ENCODE peak calls at places on chromosomes 12 and 14, in four cellular contexts. A, H, D and R are unnamed samples.

GRCh38 chr14:99215277-99215676 is 56.7 kb downstream of the BCL11B start:
- DNase-seq in H (peak; percentile 74), D (peak; percentile 43), A (no peak), R (no peak)

GRCh38 chr14:101174980-101175606 is 271.6 kb upstream of the RTL1 start:
- DNase-seq in D (no peak), A (no peak), H (no peak), R (no peak)

GRCh38 chr14:103548463-103549351 is 13.8 kb downstream of the BAG5 start:
- DNase-seq in D (no peak), H (no peak), A (no peak), R (no peak)

GRCh38 chr14:100692859-100693558 is 33.7 kb upstream of the DLK1 start:
- DNase-seq in H (peak; percentile 62), D (peak; percentile 98), A (peak; percentile 87), R (no peak)

GRCh38 chr12:80222261-80222660 is 122.9 kb downstream of the OTOGL start:
- DNase-seq in D (no peak), H (no peak), A (peak; percentile 90), R (no peak)

GRCh38 chr12:100789146-100789545 is 5.4 kb upstream of the ANO4 start:
- DNase-seq in D (peak; percentile 39), H (no peak), A (no peak), R (no peak)

GRCh38 chr12:103908877-103909276 is 21.3 kb upstream of the HSP90B1 start:
- DNase-seq in H (no peak), A (no peak), D (no peak), R (no peak)

GRCh38 chr12:7108928-7109920 is at the start of gene C1RL:
- DNase-seq in A (peak; percentile 74), H (peak; percentile 92), D (peak; percentile 75), R (peak; percentile 84)

GRCh38 chr14:31025335-31026075 is at the start of gene AP4S1:
- DNase-seq in D (peak; percentile 20), H (peak; percentile 65), A (peak; percentile 37), R (peak; percentile 69)

GRCh38 chr14:101808020-101808641 is 46.6 kb downstream of the PPP2R5C start:
- DNase-seq in H (peak; percentile 18), A (no peak), D (no peak), R (peak; percentile 83)

GRCh38 chr12:110256780-110257431 is 24.1 kb upstream of the ATP2A2 start:
- DNase-seq in D (no peak), A (no peak), H (no peak), R (no peak)

GRCh38 chr14:40417777-40418401 is 985.7 kb upstream of the FBXO33 start:
- DNase-seq in A (no peak), H (peak; percentile 68), D (no peak), R (peak; percentile 71)

DNA sequence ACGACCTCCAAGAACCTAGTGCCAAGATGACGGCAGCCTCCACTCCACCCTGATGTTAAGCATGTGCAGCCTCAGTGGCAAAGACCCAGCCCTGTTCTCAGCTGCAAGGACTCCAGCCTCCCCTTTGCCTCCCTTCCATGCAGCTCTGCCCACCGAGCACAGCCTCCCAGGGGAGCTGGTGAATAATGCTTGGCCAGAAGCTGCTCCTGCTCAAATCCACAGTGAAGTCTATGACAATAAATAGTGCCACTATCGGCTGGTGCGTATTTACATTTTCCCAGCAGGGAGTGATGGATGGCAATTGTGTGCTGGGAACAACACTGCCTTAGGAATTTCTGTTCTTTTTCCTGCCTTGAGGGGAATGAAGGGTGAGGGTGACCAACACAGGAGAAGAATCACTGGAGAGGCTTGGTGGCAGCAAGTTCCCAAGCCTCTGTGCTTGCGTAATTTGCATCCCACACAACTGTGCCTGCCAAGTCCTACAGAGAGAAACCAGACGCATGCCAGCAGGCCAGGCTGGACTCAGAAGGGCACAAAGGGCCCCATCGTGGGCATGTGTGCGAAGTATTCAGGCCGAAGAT is 29.9 kb upstream of the TC2N start:
- DNase-seq in H (no peak), D (peak; percentile 17), A (peak; percentile 33), R (no peak)
- H3K27ac ChIP-seq in H (no peak overlapping the region), D (no peak overlapping the region), A (no peak overlapping the region), R (no peak overlapping the region)

GRCh38 chr12:30457621-30458289 is 237.9 kb downstream of the IPO8 start:
- DNase-seq in D (peak; percentile 71), A (peak; percentile 75), H (peak; percentile 71), R (peak; percentile 36)
- TF ChIP-seq CTCF in D (peak; percentile 51), A (peak; percentile 23), H (peak; percentile 51), R (peak; percentile 48)

DNA sequence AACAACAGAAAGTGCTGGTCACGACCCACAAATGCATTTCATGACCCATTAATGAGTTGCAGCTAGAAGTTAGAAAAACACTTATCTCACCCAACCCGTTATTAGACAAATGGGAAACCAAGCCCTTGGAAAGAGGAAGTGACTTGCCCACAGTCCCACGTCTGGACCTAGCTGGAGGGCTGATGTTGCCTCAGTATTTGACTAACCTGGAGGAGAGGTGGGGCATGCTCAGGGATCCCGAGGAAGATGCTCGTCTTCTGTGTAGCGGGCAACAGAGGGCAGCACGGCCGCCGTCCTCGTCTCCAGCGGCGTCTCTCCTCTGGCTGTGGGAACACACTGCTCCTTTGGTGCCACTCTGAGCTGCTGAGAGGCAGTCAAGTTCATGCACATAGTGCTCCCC is 12.7 kb downstream of the CCND2 start:
- DNase-seq in D (no peak), A (no peak), H (peak; percentile 3), R (no peak)
- H4K20me1 ChIP-seq in D (peaks cover 4% of the 10 kb centered on the region), A (no peaks in the 10 kb centered on the region), H (peaks cover 97% of the 10 kb centered on the region), R (peaks cover 93% of the 10 kb centered on the region)

GRCh38 chr12:122086641-122087285 is 8.2 kb downstream of the MLXIP start:
- DNase-seq in H (no peak), A (no peak), D (no peak), R (no peak)
- H3K27ac ChIP-seq in H (no peak overlapping the region), A (no peak overlapping the region), D (no peak overlapping the region), R (no peak overlapping the region)

GRCh38 chr12:114209852-114210251 is 196.1 kb downstream of the TBX5 start:
- DNase-seq in H (no peak), D (no peak), A (no peak), R (no peak)
- TF ChIP-seq CTCF in H (no peak), D (no peak), A (no peak), R (no peak)

DNA sequence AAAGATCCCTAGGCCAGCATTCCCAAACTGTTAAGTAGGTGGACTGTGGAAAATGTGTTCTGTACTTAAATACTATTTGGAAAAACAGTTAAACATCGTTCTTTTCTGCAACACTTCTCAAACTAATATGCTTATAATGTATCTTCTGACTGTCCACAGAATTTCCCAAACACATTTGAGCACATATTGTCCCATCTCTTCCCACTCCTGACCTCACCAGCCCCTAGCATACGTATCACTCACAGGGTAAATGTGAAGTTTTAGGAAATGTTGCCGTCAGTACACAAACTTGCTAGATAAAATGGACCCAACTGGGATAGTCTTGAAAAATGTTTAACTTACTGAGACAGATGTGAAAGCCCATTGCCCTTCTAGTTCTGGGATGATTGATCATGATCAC is 27.7 kb downstream of the ARID2 start:
- DNase-seq in H (no peak), A (no peak), D (no peak), R (no peak)
- H4K20me1 ChIP-seq in H (peaks cover 10% of the 10 kb centered on the region), A (no peaks in the 10 kb centered on the region), D (no peaks in the 10 kb centered on the region), R (peaks cover 95% of the 10 kb centered on the region)

GRCh38 chr12:94458882-94459772 is 540 bp downstream of the CEP83 start:
- DNase-seq in A (no peak), H (peak; percentile 15), D (peak; percentile 11), R (no peak)
- H3K27ac ChIP-seq in A (peak overlapping the region; percentile 79), H (peak overlapping the region; percentile 91), D (peak overlapping the region; percentile 95), R (no peak overlapping the region)

GRCh38 chr14:82725188-82725587 is 1191.5 kb upstream of the SEL1L start:
- DNase-seq in D (no peak), A (no peak), H (no peak), R (no peak)
- TF ChIP-seq CTCF in D (no peak), A (no peak), H (no peak), R (no peak)